ENCODE peak calls at places on chromosomes 3 and 15, in five cellular contexts. Y is mucosa of descending colon, W is A673, I is cardiac muscle cell, A is pancreas. U is an unnamed sample.

GRCh38 chr3:39250116-39250747 is 29.6 kb downstream of the CX3CR1 start:
- DNase-seq in Y (no peak), W (no peak), I (no peak), A (peak; percentile 27), U (no peak)

GRCh38 chr3:98518816-98519215 is 3.9 kb downstream of the CLDND1 start:
- DNase-seq in Y (no peak), W (no peak), I (no peak), A (no peak), U (no peak)

GRCh38 chr15:58087870-58088269 is 22.4 kb upstream of the ALDH1A2 start:
- DNase-seq in Y (no peak), W (no peak), I (no peak), A (no peak), U (no peak)

GRCh38 chr3:43330981-43331380 is 44.6 kb downstream of the SNRK start:
- DNase-seq in Y (no peak), W (no peak), I (no peak), A (no peak), U (no peak)

GRCh38 chr3:150391200-150391599 is 16.9 kb upstream of the TSC22D2 start:
- DNase-seq in Y (no peak), W (no peak), I (no peak), A (no peak), U (no peak)

GRCh38 chr15:40282144-40282869 is 557 bp downstream of the ANKRD63 start:
- DNase-seq in Y (peak; percentile 74), W (peak; percentile 52), I (peak; percentile 60), A (no peak), U (no peak)

GRCh38 chr15:70380484-70380883 is 282.8 kb upstream of the TLE3 start:
- DNase-seq in Y (no peak), W (no peak), I (no peak), A (no peak), U (no peak)

GRCh38 chr3:48405343-48405881 is 24.5 kb downstream of the PLXNB1 start:
- DNase-seq in Y (no peak), W (no peak), I (no peak), A (peak; percentile 13), U (no peak)

GRCh38 chr15:29859981-29860745 is 37.9 kb upstream of the TJP1 start:
- DNase-seq in Y (no peak), W (no peak), I (no peak), A (no peak), U (no peak)

GRCh38 chr15:89812126-89812846 is 2.4 kb downstream of the ANPEP start:
- DNase-seq in Y (peak; percentile 83), W (no peak), I (no peak), A (no peak), U (no peak)

GRCh38 chr3:192571197-192571791 is 156.0 kb downstream of the FGF12 start:
- DNase-seq in Y (no peak), W (peak; percentile 58), I (no peak), A (peak; percentile 24), U (peak; percentile 29)

GRCh38 chr3:193782280-193782654 is 189.3 kb downstream of the OPA1 start:
- DNase-seq in Y (no peak), W (no peak), I (peak; percentile 69), A (no peak), U (no peak)

GRCh38 chr15:63196846-63197245 is 7.4 kb downstream of the RAB8B start:
- DNase-seq in Y (no peak), W (no peak), I (no peak), A (no peak), U (no peak)

GRCh38 chr3:138774529-138775253 is 60.0 kb downstream of the PIK3CB start:
- DNase-seq in Y (no peak), W (peak; percentile 94), I (peak; percentile 1), A (peak; percentile 71), U (peak; percentile 86)

GRCh38 chr3:187101184-187102072 is 37.9 kb downstream of the RPL39L start:
- DNase-seq in Y (peak; percentile 63), W (peak; percentile 82), I (peak; percentile 30), A (peak; percentile 52), U (peak; percentile 65)

GRCh38 chr3:67655364-67656121 is 1.1 kb upstream of the SUCLG2 start:
- DNase-seq in Y (peak; percentile 78), W (no peak), I (no peak), A (peak; percentile 20), U (peak; percentile 3)

GRCh38 chr3:128402998-128403397 is 63.7 kb downstream of the DNAJB8 start:
- DNase-seq in Y (no peak), W (no peak), I (no peak), A (peak; percentile 52), U (no peak)

GRCh38 chr15:73284073-73284472 is 84.7 kb downstream of the HCN4 start:
- DNase-seq in Y (no peak), W (peak; percentile 21), I (no peak), A (no peak), U (peak; percentile 15)

GRCh38 chr15:52213206-52213605 is 22.0 kb upstream of the GNB5 start:
- DNase-seq in Y (no peak), W (no peak), I (no peak), A (no peak), U (peak; percentile 13)

GRCh38 chr3:114809668-114810413 is 337.2 kb downstream of the ZBTB20 start:
- DNase-seq in Y (no peak), W (no peak), I (no peak), A (no peak), U (no peak)

GRCh38 chr3:194447161-194447560 is 39.6 kb downstream of the ATP13A3 start:
- DNase-seq in Y (no peak), W (no peak), I (no peak), A (no peak), U (no peak)

GRCh38 chr3:111568906-111569305 is 26.2 kb downstream of the ZBED2 start:
- DNase-seq in Y (no peak), W (no peak), I (no peak), A (no peak), U (no peak)

GRCh38 chr3:27667751-27668150 is 54.4 kb downstream of the EOMES start:
- DNase-seq in Y (no peak), W (no peak), I (no peak), A (no peak), U (no peak)

GRCh38 chr3:9914559-9915251 is 2.2 kb upstream of the IL17RC start:
- DNase-seq in Y (no peak), W (peak; percentile 78), I (no peak), A (no peak), U (peak; percentile 42)

GRCh38 chr15:35098737-35099136 is 13.6 kb upstream of the NANOGP8 start:
- DNase-seq in Y (no peak), W (no peak), I (no peak), A (no peak), U (no peak)

GRCh38 chr3:14125193-14126016 is 553 bp downstream of the TMEM43 start:
- DNase-seq in Y (peak; percentile 82), W (peak; percentile 86), I (peak; percentile 88), A (peak; percentile 56), U (peak; percentile 82)

GRCh38 chr15:34782901-34783300 is 12.4 kb downstream of the ACTC1 start:
- DNase-seq in Y (no peak), W (no peak), I (no peak), A (no peak), U (no peak)

GRCh38 chr15:47997170-47997569 is 123.6 kb upstream of the SLC24A5 start:
- DNase-seq in Y (no peak), W (no peak), I (no peak), A (no peak), U (no peak)

DNA sequence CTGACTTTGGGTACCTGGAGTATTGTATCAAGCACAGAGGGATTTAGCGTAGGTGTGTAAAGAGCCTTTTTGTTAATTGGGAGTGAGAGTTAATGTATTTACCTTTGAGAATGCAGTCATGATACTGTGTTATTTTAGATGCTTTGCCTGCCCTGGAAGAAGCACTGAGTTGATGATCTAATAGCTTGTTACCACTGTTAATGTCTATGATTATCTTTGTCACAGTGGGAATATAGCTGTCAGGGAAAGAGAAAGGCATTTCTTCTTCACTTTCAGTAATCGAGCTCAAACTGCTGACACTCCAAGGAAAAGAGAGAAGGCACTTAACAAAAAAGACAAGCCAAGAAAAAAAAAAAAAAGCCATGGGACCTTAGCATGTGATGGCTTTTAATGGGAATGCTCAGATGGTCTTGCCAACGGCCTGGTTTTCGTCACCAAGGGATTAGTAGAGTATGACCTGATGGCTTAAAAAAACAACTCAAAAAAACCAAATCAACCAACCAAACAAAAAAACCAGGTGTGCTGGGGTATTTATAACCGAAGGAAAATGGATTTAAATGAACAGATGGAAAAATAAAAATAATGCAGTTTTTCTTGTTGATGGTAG is 387.4 kb downstream of the PTPRG start:
- DNase-seq in Y (no peak), W (no peak), I (no peak), A (no peak), U (no peak)
- H3K4me1 ChIP-seq in Y (no peaks in the 10 kb centered on the region), W (no peaks in the 10 kb centered on the region), I (peaks cover 52% of the 10 kb centered on the region), A (no peaks in the 10 kb centered on the region), U (no peaks in the 10 kb centered on the region)

DNA sequence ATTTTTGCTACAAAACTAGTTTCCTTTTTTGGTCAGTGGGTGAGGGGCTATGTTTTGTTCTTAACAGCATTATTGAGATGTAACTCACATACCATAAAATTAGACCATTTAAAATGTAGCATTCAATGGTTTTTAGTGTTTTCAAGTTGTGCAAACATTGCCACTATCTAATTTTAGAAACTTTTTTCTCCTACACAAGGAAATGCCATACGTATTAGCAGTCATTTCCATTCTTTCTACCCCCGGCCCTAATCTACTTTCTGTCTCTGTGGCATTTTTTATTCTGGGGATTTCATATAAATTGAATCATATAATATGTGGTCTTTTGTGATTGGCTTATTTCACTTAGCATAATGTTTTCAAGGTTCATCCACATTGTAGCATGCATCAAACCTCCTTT is 55.0 kb upstream of the TIPARP start:
- DNase-seq in Y (no peak), W (no peak), I (no peak), A (no peak), U (no peak)
- H3K4me1 ChIP-seq in Y (no peaks in the 10 kb centered on the region), W (peaks cover 41% of the 10 kb centered on the region), I (peaks cover 8% of the 10 kb centered on the region), A (no peaks in the 10 kb centered on the region), U (no peaks in the 10 kb centered on the region)

GRCh38 chr3:159339131-159339530 is 537.3 kb downstream of the MFSD1 start:
- DNase-seq in Y (no peak), W (no peak), I (no peak), A (no peak), U (no peak)
- H3K4me1 ChIP-seq in Y (no peaks in the 10 kb centered on the region), W (no peaks in the 10 kb centered on the region), I (no peaks in the 10 kb centered on the region), A (no peaks in the 10 kb centered on the region), U (no peaks in the 10 kb centered on the region)

DNA sequence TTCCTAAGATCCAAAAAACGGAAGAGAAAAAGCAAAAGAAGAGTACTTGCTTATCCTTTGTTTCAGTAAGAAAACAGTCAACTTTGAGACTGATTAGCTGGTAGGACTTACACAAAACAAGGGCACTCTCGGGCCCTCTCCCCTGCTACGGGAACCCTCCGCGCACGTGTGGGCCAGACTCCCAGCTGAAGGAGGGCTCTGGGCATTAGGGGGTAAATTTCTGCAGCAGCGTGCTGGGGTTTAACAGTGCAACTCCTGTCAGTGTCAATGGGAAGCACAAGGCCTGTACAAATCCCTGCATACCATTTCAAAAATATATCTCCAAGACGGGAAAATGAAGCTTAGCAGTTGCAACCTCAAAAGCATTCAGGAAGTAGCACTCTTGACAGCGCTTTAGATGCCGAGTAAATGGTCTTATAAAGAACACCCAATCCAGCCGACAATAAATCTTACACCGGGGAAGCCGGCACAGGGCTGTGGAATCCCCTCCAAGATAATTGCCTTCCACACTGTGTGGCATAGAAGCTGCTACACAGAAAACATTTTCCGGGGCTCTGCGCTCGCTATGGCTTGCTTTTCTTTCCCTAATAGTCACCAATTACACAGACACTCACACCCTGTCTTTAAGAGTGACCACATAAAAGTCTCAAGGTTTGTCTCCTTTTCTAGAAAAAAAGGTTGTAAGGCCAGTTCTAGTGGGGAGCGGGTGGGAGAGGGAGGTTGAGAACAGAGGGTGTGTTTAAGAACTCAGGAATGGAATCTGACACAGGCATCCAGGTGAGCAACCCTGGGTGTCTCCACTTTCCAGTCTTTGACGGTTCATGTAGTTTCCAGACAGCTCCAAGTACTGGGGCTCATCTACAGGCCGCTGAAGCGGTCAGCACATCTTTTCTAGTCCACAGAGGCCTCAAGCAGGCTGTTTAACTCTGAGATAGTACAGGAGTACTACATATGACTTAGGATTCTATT is 512.7 kb downstream of the FOXP1 start:
- DNase-seq in Y (no peak), W (peak; percentile 80), I (no peak), A (no peak), U (no peak)
- H3K4me1 ChIP-seq in Y (peaks cover 20% of the 10 kb centered on the region), W (peaks cover 42% of the 10 kb centered on the region), I (peaks cover 51% of the 10 kb centered on the region), A (peaks cover 17% of the 10 kb centered on the region), U (peaks cover 5% of the 10 kb centered on the region)

U was measured in SJCRH30.